ENCODE peak calls at places on chromosomes 6 and 20, in ten cellular contexts. One of them, this sample, is unnamed.

GRCh38 chr6:34414999-34415858 is 10.6 kb downstream of the RPS10 start:
- DNase-seq in naive thymus-derived CD4-positive, alpha-beta T cell: no peak
- DNase-seq in NB4: peak
- DNase-seq in AML-193: peak
- DNase-seq in HS-5: no peak
- DNase-seq in lower lobe of right lung: no peak
- DNase-seq in GM18507: no peak
- DNase-seq in epithelial cell of prostate: no peak
- DNase-seq in HEK293T: peak
- DNase-seq in left colon: peak
- DNase-seq in this sample: peak

GRCh38 chr20:3797592-3798404 is 1.7 kb downstream of the CDC25B start:
- DNase-seq in left colon: peak
- DNase-seq in lower lobe of right lung: peak
- DNase-seq in NB4: no peak
- DNase-seq in HS-5: no peak
- DNase-seq in HEK293T: no peak
- DNase-seq in GM18507: no peak
- DNase-seq in AML-193: no peak
- DNase-seq in epithelial cell of prostate: no peak
- DNase-seq in naive thymus-derived CD4-positive, alpha-beta T cell: no peak
- DNase-seq in this sample: peak

GRCh38 chr6:144993870-144994269 is 708.7 kb downstream of the UTRN start:
- DNase-seq in AML-193: no peak
- DNase-seq in NB4: no peak
- DNase-seq in HS-5: no peak
- DNase-seq in left colon: no peak
- DNase-seq in lower lobe of right lung: no peak
- DNase-seq in GM18507: no peak
- DNase-seq in naive thymus-derived CD4-positive, alpha-beta T cell: no peak
- DNase-seq in HEK293T: no peak
- DNase-seq in epithelial cell of prostate: no peak
- DNase-seq in this sample: peak

GRCh38 chr20:61436674-61437279 is 184.7 kb downstream of the CDH4 start:
- DNase-seq in left colon: no peak
- DNase-seq in naive thymus-derived CD4-positive, alpha-beta T cell: no peak
- DNase-seq in GM18507: no peak
- DNase-seq in HS-5: peak
- DNase-seq in AML-193: no peak
- DNase-seq in epithelial cell of prostate: peak
- DNase-seq in lower lobe of right lung: no peak
- DNase-seq in NB4: no peak
- DNase-seq in HEK293T: no peak
- DNase-seq in this sample: peak

GRCh38 chr6:138509371-138509770 is 10.1 kb upstream of the NHSL1 start:
- DNase-seq in HS-5: no peak
- DNase-seq in lower lobe of right lung: no peak
- DNase-seq in left colon: no peak
- DNase-seq in naive thymus-derived CD4-positive, alpha-beta T cell: peak
- DNase-seq in epithelial cell of prostate: no peak
- DNase-seq in AML-193: peak
- DNase-seq in NB4: peak
- DNase-seq in GM18507: peak
- DNase-seq in HEK293T: peak
- DNase-seq in this sample: peak

GRCh38 chr6:30480536-30481156 is 8.7 kb upstream of the HLA-E start:
- DNase-seq in NB4: peak
- DNase-seq in naive thymus-derived CD4-positive, alpha-beta T cell: peak
- DNase-seq in epithelial cell of prostate: no peak
- DNase-seq in GM18507: no peak
- DNase-seq in AML-193: peak
- DNase-seq in HS-5: no peak
- DNase-seq in left colon: no peak
- DNase-seq in HEK293T: no peak
- DNase-seq in lower lobe of right lung: no peak
- DNase-seq in this sample: no peak

GRCh38 chr6:135644394-135644793 is 146.9 kb upstream of the AHI1 start:
- DNase-seq in left colon: no peak
- DNase-seq in HS-5: no peak
- DNase-seq in AML-193: no peak
- DNase-seq in HEK293T: no peak
- DNase-seq in epithelial cell of prostate: no peak
- DNase-seq in naive thymus-derived CD4-positive, alpha-beta T cell: no peak
- DNase-seq in NB4: no peak
- DNase-seq in GM18507: no peak
- DNase-seq in lower lobe of right lung: no peak
- DNase-seq in this sample: no peak

GRCh38 chr6:150868759-150869158 is 3.3 kb downstream of the MTHFD1L start:
- DNase-seq in left colon: no peak
- DNase-seq in NB4: no peak
- DNase-seq in HEK293T: no peak
- DNase-seq in GM18507: no peak
- DNase-seq in HS-5: no peak
- DNase-seq in epithelial cell of prostate: no peak
- DNase-seq in AML-193: no peak
- DNase-seq in naive thymus-derived CD4-positive, alpha-beta T cell: no peak
- DNase-seq in lower lobe of right lung: no peak
- DNase-seq in this sample: no peak

This sample was measured in RPMI7951.